ENCODE peak calls at places on chromosome 1, in nine cellular contexts. One of them, this sample, is unnamed.

GRCh38 chr1:237851209-237851845 is 39.4 kb downstream of the ZP4 start:
- DNase-seq in astrocyte of the spinal cord: peak; percentile 61
- DNase-seq in upper lobe of right lung: no peak
- DNase-seq in H1: peak; percentile 41
- DNase-seq in adrenal gland: peak; percentile 59
- DNase-seq in ovary: no peak
- DNase-seq in heart right ventricle: no peak
- DNase-seq in GM12865: peak; percentile 55
- DNase-seq in IMR-90: peak; percentile 35
- DNase-seq in this sample: peak; percentile 31

GRCh38 chr1:27475707-27476106 is 14.3 kb downstream of the WASF2 start:
- DNase-seq in H1: no peak
- DNase-seq in astrocyte of the spinal cord: no peak
- DNase-seq in GM12865: no peak
- DNase-seq in IMR-90: no peak
- DNase-seq in upper lobe of right lung: no peak
- DNase-seq in heart right ventricle: no peak
- DNase-seq in adrenal gland: no peak
- DNase-seq in ovary: no peak
- DNase-seq in this sample: no peak

GRCh38 chr1:110062612-110063011 is 7.9 kb downstream of the ALX3 start:
- DNase-seq in IMR-90: no peak
- DNase-seq in GM12865: no peak
- DNase-seq in ovary: no peak
- DNase-seq in upper lobe of right lung: peak; percentile 7
- DNase-seq in adrenal gland: no peak
- DNase-seq in H1: no peak
- DNase-seq in heart right ventricle: no peak
- DNase-seq in astrocyte of the spinal cord: no peak
- DNase-seq in this sample: no peak

GRCh38 chr1:150233359-150234308 is 2.3 kb downstream of the ANP32E start:
- DNase-seq in GM12865: peak; percentile 30
- DNase-seq in heart right ventricle: no peak
- DNase-seq in astrocyte of the spinal cord: peak; percentile 22
- DNase-seq in adrenal gland: no peak
- DNase-seq in upper lobe of right lung: peak; percentile 72
- DNase-seq in IMR-90: peak; percentile 12
- DNase-seq in ovary: peak; percentile 60
- DNase-seq in H1: no peak
- DNase-seq in this sample: no peak

GRCh38 chr1:25430073-25430665 is 528 bp upstream of the MACO1 start:
- DNase-seq in GM12865: peak; percentile 89
- DNase-seq in IMR-90: peak; percentile 71
- DNase-seq in heart right ventricle: peak; percentile 85
- DNase-seq in astrocyte of the spinal cord: no peak
- DNase-seq in adrenal gland: peak; percentile 89
- DNase-seq in H1: peak; percentile 25
- DNase-seq in ovary: peak; percentile 75
- DNase-seq in upper lobe of right lung: peak; percentile 94
- DNase-seq in this sample: peak; percentile 91

GRCh38 chr1:168392958-168393357 is 112.3 kb downstream of the TBX19 start:
- DNase-seq in heart right ventricle: no peak
- DNase-seq in astrocyte of the spinal cord: no peak
- DNase-seq in GM12865: no peak
- DNase-seq in H1: no peak
- DNase-seq in upper lobe of right lung: no peak
- DNase-seq in IMR-90: no peak
- DNase-seq in adrenal gland: no peak
- DNase-seq in ovary: no peak
- DNase-seq in this sample: no peak

GRCh38 chr1:212712451-212713303 is 13.0 kb upstream of the BATF3 start:
- DNase-seq in heart right ventricle: no peak
- DNase-seq in adrenal gland: no peak
- DNase-seq in upper lobe of right lung: no peak
- DNase-seq in astrocyte of the spinal cord: peak; percentile 76
- DNase-seq in GM12865: peak; percentile 21
- DNase-seq in ovary: no peak
- DNase-seq in IMR-90: peak; percentile 90
- DNase-seq in H1: no peak
- DNase-seq in this sample: no peak

GRCh38 chr1:1024421-1025415 is 4.8 kb downstream of the AGRN start:
- DNase-seq in adrenal gland: no peak
- DNase-seq in GM12865: no peak
- DNase-seq in H1: no peak
- DNase-seq in ovary: no peak
- DNase-seq in astrocyte of the spinal cord: peak; percentile 34
- DNase-seq in IMR-90: no peak
- DNase-seq in heart right ventricle: no peak
- DNase-seq in upper lobe of right lung: peak; percentile 88
- DNase-seq in this sample: no peak

GRCh38 chr1:6591222-6591621 is 11.4 kb downstream of the ZBTB48 start:
- DNase-seq in ovary: no peak
- DNase-seq in upper lobe of right lung: peak; percentile 66
- DNase-seq in astrocyte of the spinal cord: no peak
- DNase-seq in GM12865: no peak
- DNase-seq in heart right ventricle: no peak
- DNase-seq in adrenal gland: no peak
- DNase-seq in IMR-90: no peak
- DNase-seq in H1: no peak
- DNase-seq in this sample: no peak

GRCh38 chr1:184954232-184954995 is 19.9 kb downstream of the NIBAN1 start:
- DNase-seq in adrenal gland: peak; percentile 10
- DNase-seq in GM12865: no peak
- DNase-seq in ovary: no peak
- DNase-seq in astrocyte of the spinal cord: no peak
- DNase-seq in heart right ventricle: no peak
- DNase-seq in H1: no peak
- DNase-seq in IMR-90: no peak
- DNase-seq in upper lobe of right lung: no peak
- DNase-seq in this sample: no peak

DNA sequence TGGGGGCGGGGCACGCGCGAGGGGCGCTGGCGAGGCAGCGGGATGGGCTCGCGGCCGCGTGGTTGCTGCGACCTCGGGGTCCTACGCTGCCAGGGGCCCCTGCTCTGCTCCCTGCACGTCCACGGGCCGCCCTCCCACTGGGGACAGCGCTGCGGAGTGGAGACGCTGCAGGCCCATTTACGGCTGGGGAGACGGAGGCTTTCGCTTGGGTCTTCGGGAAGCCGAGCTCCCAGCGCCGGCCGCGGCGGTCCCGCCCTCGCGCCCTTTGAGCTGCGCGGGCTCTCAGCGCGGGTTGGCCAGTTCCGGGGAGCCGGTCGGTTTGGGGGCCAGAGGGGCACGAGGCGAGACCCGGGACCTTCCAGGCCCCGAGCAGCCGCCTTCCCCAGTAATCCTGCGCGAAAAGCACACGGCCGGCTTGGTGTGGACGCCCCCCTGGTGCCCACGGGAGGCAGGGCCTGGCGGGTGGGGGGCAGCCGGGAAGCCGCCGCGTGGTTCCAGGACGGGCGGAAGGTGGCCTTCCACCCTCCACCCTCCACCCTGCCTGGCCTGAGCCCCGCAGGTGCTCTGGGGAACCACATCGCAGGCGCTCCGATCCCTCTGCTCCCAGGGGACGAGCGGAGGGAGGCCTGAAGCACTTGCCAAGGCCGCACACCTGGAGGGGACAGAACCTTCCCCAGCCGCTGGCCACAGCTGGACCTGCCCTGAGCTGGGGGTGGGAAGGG is 570 bp upstream of the PEX10 start:
- DNase-seq in upper lobe of right lung: no peak
- DNase-seq in GM12865: peak; percentile 57
- DNase-seq in astrocyte of the spinal cord: no peak
- DNase-seq in heart right ventricle: peak; percentile 34
- DNase-seq in IMR-90: peak; percentile 31
- DNase-seq in adrenal gland: no peak
- DNase-seq in ovary: peak; percentile 45
- DNase-seq in H1: no peak
- DNase-seq in this sample: peak; percentile 81
- TF ChIP-seq CTCF in upper lobe of right lung: no peak
- TF ChIP-seq CTCF in GM12865: no peak
- TF ChIP-seq CTCF in astrocyte of the spinal cord: no peak
- TF ChIP-seq CTCF in heart right ventricle: no peak
- TF ChIP-seq CTCF in IMR-90: no peak
- TF ChIP-seq CTCF in adrenal gland: no peak
- TF ChIP-seq CTCF in ovary: no peak
- TF ChIP-seq CTCF in H1: no peak
- TF ChIP-seq CTCF in this sample: no peak

GRCh38 chr1:236560213-236560771 is 36.5 kb downstream of the LGALS8 start:
- DNase-seq in ovary: no peak
- DNase-seq in astrocyte of the spinal cord: no peak
- DNase-seq in IMR-90: no peak
- DNase-seq in upper lobe of right lung: no peak
- DNase-seq in H1: no peak
- DNase-seq in adrenal gland: no peak
- DNase-seq in GM12865: no peak
- DNase-seq in heart right ventricle: no peak
- DNase-seq in this sample: no peak
- TF ChIP-seq CTCF in ovary: no peak
- TF ChIP-seq CTCF in astrocyte of the spinal cord: peak; percentile 8
- TF ChIP-seq CTCF in IMR-90: no peak
- TF ChIP-seq CTCF in upper lobe of right lung: no peak
- TF ChIP-seq CTCF in H1: peak; percentile 30
- TF ChIP-seq CTCF in adrenal gland: no peak
- TF ChIP-seq CTCF in GM12865: no peak
- TF ChIP-seq CTCF in heart right ventricle: no peak
- TF ChIP-seq CTCF in this sample: no peak

GRCh38 chr1:93734999-93735398 is 53.4 kb upstream of the BCAR3 start:
- DNase-seq in ovary: no peak
- DNase-seq in GM12865: no peak
- DNase-seq in astrocyte of the spinal cord: no peak
- DNase-seq in adrenal gland: no peak
- DNase-seq in upper lobe of right lung: no peak
- DNase-seq in heart right ventricle: no peak
- DNase-seq in H1: no peak
- DNase-seq in IMR-90: no peak
- DNase-seq in this sample: no peak

GRCh38 chr1:93738926-93739325 is 57.3 kb upstream of the BCAR3 start:
- DNase-seq in H1: no peak
- DNase-seq in astrocyte of the spinal cord: no peak
- DNase-seq in ovary: no peak
- DNase-seq in adrenal gland: no peak
- DNase-seq in upper lobe of right lung: no peak
- DNase-seq in GM12865: no peak
- DNase-seq in heart right ventricle: no peak
- DNase-seq in IMR-90: no peak
- DNase-seq in this sample: no peak

GRCh38 chr1:93738075-93738622 is 56.5 kb upstream of the BCAR3 start:
- DNase-seq in astrocyte of the spinal cord: peak; percentile 89
- DNase-seq in upper lobe of right lung: no peak
- DNase-seq in IMR-90: peak; percentile 90
- DNase-seq in H1: no peak
- DNase-seq in ovary: no peak
- DNase-seq in adrenal gland: no peak
- DNase-seq in GM12865: no peak
- DNase-seq in heart right ventricle: no peak
- DNase-seq in this sample: no peak

GRCh38 chr1:93733340-93733739 is 51.7 kb upstream of the BCAR3 start:
- DNase-seq in IMR-90: no peak
- DNase-seq in GM12865: no peak
- DNase-seq in astrocyte of the spinal cord: no peak
- DNase-seq in heart right ventricle: no peak
- DNase-seq in H1: no peak
- DNase-seq in adrenal gland: no peak
- DNase-seq in upper lobe of right lung: no peak
- DNase-seq in ovary: no peak
- DNase-seq in this sample: no peak

DNA sequence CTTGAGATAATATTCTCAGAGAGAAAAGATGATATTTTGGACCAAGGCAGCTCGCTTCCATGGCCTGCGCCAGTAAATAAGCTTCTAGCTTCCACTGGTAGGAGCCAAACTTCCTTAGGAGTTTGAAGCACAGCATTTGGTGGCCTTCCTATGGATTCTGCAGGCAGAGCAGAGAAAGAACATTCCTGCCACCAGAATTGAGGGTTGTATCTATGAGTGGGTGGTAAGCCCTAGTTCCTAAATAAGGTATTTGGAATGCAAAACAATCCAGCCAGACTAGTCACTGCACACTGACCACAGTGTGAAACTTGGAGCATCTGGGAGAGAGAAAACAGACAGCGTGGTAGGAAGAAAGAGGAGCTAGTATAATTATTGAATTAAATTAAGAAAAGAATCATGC is 54.1 kb upstream of the BCAR3 start:
- DNase-seq in astrocyte of the spinal cord: peak; percentile 83
- DNase-seq in GM12865: no peak
- DNase-seq in adrenal gland: no peak
- DNase-seq in upper lobe of right lung: no peak
- DNase-seq in heart right ventricle: no peak
- DNase-seq in ovary: no peak
- DNase-seq in IMR-90: peak; percentile 90
- DNase-seq in H1: no peak
- DNase-seq in this sample: no peak
- TF ChIP-seq CTCF in astrocyte of the spinal cord: peak; percentile 29
- TF ChIP-seq CTCF in GM12865: no peak
- TF ChIP-seq CTCF in adrenal gland: no peak
- TF ChIP-seq CTCF in upper lobe of right lung: no peak
- TF ChIP-seq CTCF in heart right ventricle: no peak
- TF ChIP-seq CTCF in ovary: no peak
- TF ChIP-seq CTCF in IMR-90: peak; percentile 54
- TF ChIP-seq CTCF in H1: no peak
- TF ChIP-seq CTCF in this sample: no peak

DNA sequence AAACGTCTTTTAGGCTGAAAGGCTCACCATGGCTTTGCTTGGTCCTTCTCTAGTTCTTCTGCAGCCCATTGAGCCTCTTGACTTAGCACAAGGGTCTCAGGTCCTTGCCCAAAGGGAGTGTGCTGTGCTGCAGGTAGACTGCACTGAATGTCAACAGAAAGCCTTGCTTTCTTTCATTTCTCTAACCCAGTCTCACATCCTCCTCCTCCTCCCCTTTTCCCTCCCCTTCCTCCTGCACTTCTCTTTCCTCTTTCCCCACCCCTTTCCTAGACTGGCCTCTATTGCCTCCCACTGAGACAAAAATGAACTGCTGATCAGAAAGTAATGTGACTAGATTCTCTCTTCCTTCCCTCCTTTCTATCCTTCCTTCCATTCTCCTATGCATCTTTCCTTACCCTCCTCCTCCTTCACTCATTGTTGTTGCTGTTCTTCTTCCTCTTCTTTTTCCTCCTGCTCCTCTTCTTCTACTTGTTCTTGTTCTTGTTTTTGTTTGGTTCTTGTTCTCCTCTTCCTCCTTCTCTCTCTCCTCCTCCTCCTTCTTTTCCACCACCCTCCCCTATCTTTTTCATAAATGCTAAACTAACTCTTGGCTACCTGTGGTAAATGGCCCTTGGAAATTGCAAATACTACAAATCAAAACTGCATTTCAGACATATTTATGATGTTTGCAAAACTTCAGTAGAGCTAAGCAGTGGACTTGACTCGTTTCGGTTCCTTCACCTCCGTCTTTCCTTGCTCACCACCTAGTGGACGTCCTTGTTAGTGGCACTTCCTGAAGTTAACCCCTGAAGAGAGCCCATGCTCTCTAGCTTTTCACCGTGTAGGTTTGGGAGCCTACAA is at the start of gene SELL:
- DNase-seq in adrenal gland: peak; percentile 68
- DNase-seq in astrocyte of the spinal cord: peak; percentile 70
- DNase-seq in IMR-90: peak; percentile 68
- DNase-seq in upper lobe of right lung: no peak
- DNase-seq in ovary: peak; percentile 37
- DNase-seq in H1: peak; percentile 15
- DNase-seq in GM12865: peak; percentile 91
- DNase-seq in heart right ventricle: peak; percentile 71
- DNase-seq in this sample: peak; percentile 53
- TF ChIP-seq CTCF in adrenal gland: peak; percentile 77
- TF ChIP-seq CTCF in astrocyte of the spinal cord: peak; percentile 88
- TF ChIP-seq CTCF in IMR-90: peak; percentile 71
- TF ChIP-seq CTCF in upper lobe of right lung: peak; percentile 83
- TF ChIP-seq CTCF in ovary: no peak
- TF ChIP-seq CTCF in H1: peak; percentile 71
- TF ChIP-seq CTCF in GM12865: peak; percentile 92
- TF ChIP-seq CTCF in heart right ventricle: peak; percentile 75
- TF ChIP-seq CTCF in this sample: peak; percentile 72